ENCODE peak calls at places on chromosomes 13 and 19, in ten cellular contexts. J is AG09309; B is dermis blood vessel endothelial cell; R is fibroblast of pulmonary artery; N is M059J; L is stimulated activated CD4-positive, alpha-beta T cell treated with anti-CD3 and anti-CD28 coated beads, Interleukin-4, amount 100 ng/mL, for 24 hours; C is substantia nigra; A is NCI-H2029 treated with DMSO at 0.1 percent for 48 hours; F is cardiac fibroblast; X is NT2/D1. K is an unnamed sample.

GRCh38 chr19:35123573-35123972 is 8.0 kb downstream of the FXYD3 start:
- DNase-seq in R (no peak), N (peak), F (peak), C (no peak), A (no peak), X (no peak), L (no peak), B (no peak), J (no peak), K (peak)

GRCh38 chr13:68261105-68261504 is 1031.0 kb upstream of the PCDH9 start:
- DNase-seq in F (no peak), X (peak), N (no peak), C (no peak), R (no peak), B (no peak), L (no peak), J (no peak), A (no peak), K (no peak)

GRCh38 chr19:14198384-14199376 is 7.3 kb downstream of the ADGRL1 start:
- DNase-seq in L (no peak), B (no peak), F (peak), C (no peak), X (no peak), N (no peak), A (no peak), R (peak), J (no peak), K (no peak)

GRCh38 chr13:66424417-66424816 is 805.7 kb downstream of the PCDH9 start:
- DNase-seq in L (no peak), B (no peak), F (peak), A (no peak), J (no peak), R (peak), C (no peak), N (no peak), X (no peak), K (peak)

GRCh38 chr13:31761951-31762350 is 22.6 kb downstream of the RXFP2 start:
- DNase-seq in L (no peak), A (no peak), F (peak), C (no peak), R (no peak), N (peak), X (no peak), B (no peak), J (no peak), K (no peak)

GRCh38 chr13:101111894-101112293 is 304.4 kb downstream of the NALCN start:
- DNase-seq in N (no peak), X (no peak), J (no peak), B (no peak), L (no peak), F (no peak), C (no peak), A (no peak), R (no peak), K (no peak)

GRCh38 chr19:45304141-45304926 is 18.3 kb downstream of the CKM start:
- DNase-seq in B (no peak), X (no peak), R (no peak), J (no peak), A (no peak), N (no peak), F (no peak), C (no peak), L (no peak), K (no peak)

GRCh38 chr13:31199849-31200635 is at the start of gene B3GLCT:
- DNase-seq in X (peak), A (no peak), C (peak), R (peak), N (peak), F (peak), L (peak), J (no peak), B (peak), K (peak)

GRCh38 chr13:39588384-39588783 is 14.6 kb downstream of the LHFPL6 start:
- DNase-seq in A (no peak), C (no peak), L (no peak), N (no peak), R (no peak), J (no peak), B (no peak), X (no peak), F (peak), K (no peak)

GRCh38 chr13:54574791-54575190 is 1546.2 kb downstream of the OLFM4 start:
- DNase-seq in L (no peak), N (no peak), F (no peak), C (no peak), B (no peak), A (no peak), X (no peak), R (no peak), J (no peak), K (peak)